ENCODE peak calls at places on chromosomes 2 and 18, in nine cellular contexts. L is RWPE1; V is heart right ventricle; T is K562; C is neural crest cell; A is MM.1S; Q is psoas muscle; H is CD8-positive, alpha-beta T cell; S is BJ. B is an unnamed sample.

GRCh38 chr2:80256396-80257167 is 48.0 kb downstream of the LRRTM1 start:
- DNase-seq in L (peak; percentile 11), V (no peak), T (peak; percentile 26), C (no peak), A (no peak), Q (no peak), H (no peak), S (no peak), B (no peak)

GRCh38 chr2:109063326-109063670 is 65.7 kb upstream of the SH3RF3 start:
- DNase-seq in L (no peak), V (no peak), T (no peak), C (no peak), A (no peak), Q (no peak), H (peak; percentile 20), S (no peak), B (no peak)

GRCh38 chr2:3519255-3520190 is at the start of gene ADI1:
- DNase-seq in L (peak; percentile 68), V (peak; percentile 89), T (peak; percentile 82), C (peak; percentile 67), A (peak; percentile 86), Q (peak; percentile 85), H (peak; percentile 72), S (no peak), B (peak; percentile 88)

GRCh38 chr2:240133401-240133800 is 2.7 kb downstream of the COPS9 start:
- DNase-seq in L (no peak), V (no peak), T (no peak), C (no peak), A (no peak), Q (no peak), H (no peak), S (no peak), B (no peak)

GRCh38 chr2:36858551-36859365 is 107.6 kb downstream of the STRN start:
- DNase-seq in L (no peak), V (no peak), T (no peak), C (no peak), A (no peak), Q (no peak), H (no peak), S (no peak), B (no peak)

GRCh38 chr2:54672587-54673456 is 50.6 kb upstream of the EML6 start:
- DNase-seq in L (no peak), V (no peak), T (no peak), C (no peak), A (peak; percentile 30), Q (no peak), H (no peak), S (no peak), B (peak; percentile 55)

GRCh38 chr2:86045541-86045940 is 60.1 kb downstream of the POLR1A start:
- DNase-seq in L (no peak), V (no peak), T (no peak), C (no peak), A (no peak), Q (no peak), H (no peak), S (no peak), B (no peak)

GRCh38 chr2:120908314-120908975 is 172.8 kb downstream of the GLI2 start:
- DNase-seq in L (no peak), V (no peak), T (no peak), C (no peak), A (no peak), Q (no peak), H (no peak), S (no peak), B (no peak)

GRCh38 chr18:54928236-54928635 is 31.0 kb downstream of the CCDC68 start:
- DNase-seq in L (no peak), V (no peak), T (no peak), C (no peak), A (no peak), Q (no peak), H (no peak), S (no peak), B (no peak)

GRCh38 chr2:203915256-203915655 is 21.3 kb upstream of the ICOS start:
- DNase-seq in L (no peak), V (no peak), T (no peak), C (no peak), A (no peak), Q (no peak), H (no peak), S (no peak), B (no peak)

GRCh38 chr18:49168970-49169619 is 218.3 kb upstream of the SMAD7 start:
- DNase-seq in L (no peak), V (no peak), T (no peak), C (no peak), A (peak; percentile 63), Q (no peak), H (no peak), S (no peak), B (peak; percentile 6)

GRCh38 chr2:207993141-207993763 is 32.1 kb downstream of the PLEKHM3 start:
- DNase-seq in L (peak; percentile 45), V (no peak), T (no peak), C (no peak), A (no peak), Q (no peak), H (no peak), S (no peak), B (no peak)

GRCh38 chr2:26363323-26363722 is 16.7 kb upstream of the ADGRF3 start:
- DNase-seq in L (no peak), V (no peak), T (no peak), C (no peak), A (no peak), Q (no peak), H (no peak), S (no peak), B (no peak)

GRCh38 chr18:45008694-45009372 is 328.1 kb downstream of the SETBP1 start:
- DNase-seq in L (no peak), V (no peak), T (no peak), C (no peak), A (peak; percentile 21), Q (no peak), H (no peak), S (no peak), B (no peak)

GRCh38 chr2:206239157-206239556 is 35.3 kb upstream of the ZDBF2 start:
- DNase-seq in L (no peak), V (no peak), T (no peak), C (no peak), A (no peak), Q (no peak), H (no peak), S (no peak), B (no peak)

GRCh38 chr18:47756364-47757016 is 174.0 kb downstream of the SMAD2 start:
- DNase-seq in L (peak; percentile 23), V (peak; percentile 49), T (peak; percentile 50), C (peak; percentile 80), A (peak; percentile 54), Q (peak; percentile 33), H (peak; percentile 51), S (no peak), B (peak; percentile 68)
- TF ChIP-seq CTCF in L (peak; percentile 86), V (peak; percentile 81), T (peak; percentile 85), C (peak; percentile 91), A (peak; percentile 96), Q (peak; percentile 64), H (peak; percentile 60), S (peak; percentile 97), B (peak; percentile 99)

DNA sequence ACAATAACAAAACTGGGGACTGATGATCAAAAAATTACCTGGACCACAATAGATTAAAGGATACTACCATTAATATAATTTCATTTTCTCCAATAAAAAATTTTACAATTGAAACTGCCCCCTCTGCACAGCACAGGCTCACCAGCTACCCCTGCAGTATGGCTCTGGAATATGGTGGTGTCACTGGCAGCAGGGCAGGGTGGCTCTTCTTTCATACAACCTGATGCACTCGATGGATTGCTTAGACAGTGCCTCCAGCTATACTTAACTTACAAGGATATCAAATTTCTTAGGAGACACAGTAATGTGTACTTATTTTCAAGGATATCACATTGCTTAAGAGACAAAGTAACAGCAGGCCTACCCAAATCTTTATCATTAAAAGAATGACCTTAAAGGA is 124.0 kb downstream of the PRELID3A start:
- DNase-seq in L (no peak), V (no peak), T (no peak), C (no peak), A (no peak), Q (no peak), H (no peak), S (no peak), B (no peak)
- TF ChIP-seq CTCF in L (no peak), V (no peak), T (peak; percentile 12), C (no peak), A (no peak), Q (no peak), H (no peak), S (peak; percentile 12), B (no peak)

GRCh38 chr2:113198048-113198789 is 24.4 kb downstream of the PSD4 start:
- DNase-seq in L (no peak), V (no peak), T (no peak), C (no peak), A (no peak), Q (peak; percentile 35), H (no peak), S (no peak), B (no peak)

GRCh38 chr2:113200736-113201490 is 27.1 kb downstream of the PSD4 start:
- DNase-seq in L (peak; percentile 35), V (no peak), T (no peak), C (no peak), A (no peak), Q (no peak), H (no peak), S (no peak), B (no peak)

GRCh38 chr2:113198790-113199612 is 25.2 kb downstream of the PSD4 start:
- DNase-seq in L (peak; percentile 84), V (peak; percentile 84), T (peak; percentile 39), C (peak; percentile 86), A (peak; percentile 56), Q (peak; percentile 77), H (peak; percentile 77), S (no peak), B (peak; percentile 91)

GRCh38 chr2:113201496-113202304 is 27.9 kb downstream of the PSD4 start:
- DNase-seq in L (no peak), V (no peak), T (no peak), C (no peak), A (no peak), Q (no peak), H (no peak), S (no peak), B (no peak)

DNA sequence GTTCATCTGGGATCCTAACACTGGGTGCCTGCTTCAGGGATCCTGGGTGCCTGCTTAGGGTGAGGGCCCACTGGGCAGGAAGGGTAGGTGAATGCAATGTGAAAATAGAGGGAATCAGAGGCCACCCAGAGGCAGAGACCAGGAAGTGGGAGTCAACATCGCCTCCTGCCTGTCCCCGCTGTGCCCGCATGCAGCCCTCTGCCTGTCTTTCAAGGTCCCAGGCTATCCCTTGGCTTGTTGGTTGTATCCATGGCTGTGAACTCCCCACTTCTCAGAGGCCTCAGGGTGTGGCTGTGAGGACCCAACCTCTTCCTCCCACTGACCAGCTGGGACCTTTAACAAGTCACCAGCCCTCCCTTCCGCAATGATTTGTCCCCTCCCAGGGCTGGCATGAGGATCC is 26.5 kb downstream of the PSD4 start:
- DNase-seq in L (no peak), V (no peak), T (no peak), C (no peak), A (no peak), Q (no peak), H (no peak), S (no peak), B (no peak)
- TF ChIP-seq CTCF in L (no peak), V (no peak), T (no peak), C (peak; percentile 31), A (no peak), Q (no peak), H (no peak), S (no peak), B (no peak)

DNA sequence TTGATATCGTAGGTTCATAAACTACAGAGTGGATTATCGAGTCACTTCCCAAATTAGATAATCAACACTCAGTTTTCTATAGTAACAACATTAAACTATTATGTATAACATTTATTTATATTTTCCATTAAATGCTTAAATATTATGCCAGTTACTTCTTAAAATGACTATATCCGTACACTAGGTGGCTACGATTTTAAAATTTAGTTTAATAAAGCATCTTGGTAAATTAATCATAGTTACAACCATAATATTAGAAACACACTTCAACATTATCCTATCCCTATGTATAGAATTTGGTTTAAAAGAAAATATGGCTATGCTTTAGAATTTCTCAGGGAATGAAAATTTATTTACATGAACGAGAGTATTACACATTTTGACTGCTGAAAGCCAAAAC is 80.3 kb downstream of the SLC25A12 start:
- DNase-seq in L (no peak), V (no peak), T (no peak), C (no peak), A (no peak), Q (no peak), H (no peak), S (no peak), B (no peak)
- TF ChIP-seq CTCF in L (no peak), V (no peak), T (no peak), C (peak; percentile 27), A (no peak), Q (no peak), H (no peak), S (no peak), B (no peak)

B was measured in GM13977.